ENCODE peak calls at places on chromosomes 4 and X, in six cellular contexts. Y, Z, A, Q, N and G are unnamed samples.

GRCh38 chr4:94665500-94666398 is 92.0 kb upstream of the BMPR1B start:
- DNase-seq in Z (no peak), Q (no peak), N (no peak), Y (no peak), A (no peak), G (no peak)

GRCh38 chr4:4521069-4521468 is 20.8 kb downstream of the STX18 start:
- DNase-seq in A (no peak), Q (no peak), Y (no peak), N (no peak), Z (no peak), G (no peak)

GRCh38 chr4:76772498-76773106 is 125.3 kb downstream of the SOWAHB start:
- DNase-seq in N (no peak), A (peak; percentile 52), Y (no peak), Q (no peak), Z (no peak), G (no peak)

GRCh38 chr4:5866841-5867782 is 25.8 kb downstream of the CRMP1 start:
- DNase-seq in Z (no peak), Q (no peak), Y (no peak), N (no peak), A (no peak), G (no peak)

GRCh38 chrX:140343226-140343873 is 161.5 kb downstream of the SOX3 start:
- DNase-seq in Y (no peak), Q (no peak), A (no peak), N (no peak), Z (no peak), G (no peak)

GRCh38 chr4:190019023-190019858 is 7.8 kb downstream of the FRG2 start:
- DNase-seq in Q (peak; percentile 26), N (no peak), A (no peak), Y (no peak), Z (no peak), G (no peak)

GRCh38 chrX:150935466-150935865 is 37.0 kb upstream of the CD99L2 start:
- DNase-seq in Z (peak; percentile 45), A (peak; percentile 47), N (no peak), Y (no peak), Q (no peak), G (no peak)

GRCh38 chr4:7638463-7638862 is 203.7 kb upstream of the PSAPL1 start:
- DNase-seq in Q (no peak), A (no peak), N (no peak), Y (no peak), Z (no peak), G (no peak)

GRCh38 chr4:24657768-24658617 is 73.6 kb upstream of the DHX15 start:
- DNase-seq in Y (no peak), Z (no peak), A (no peak), N (no peak), Q (peak; percentile 55), G (peak; percentile 82)

GRCh38 chr4:26157541-26157940 is 163.3 kb upstream of the RBPJ start:
- DNase-seq in Y (no peak), A (no peak), Z (no peak), Q (no peak), N (no peak), G (no peak)

GRCh38 chr4:100796333-100796732 is 278.5 kb upstream of the EMCN start:
- DNase-seq in N (no peak), Z (peak; percentile 84), A (no peak), Y (no peak), Q (no peak), G (no peak)

GRCh38 chrX:65451663-65452062 is 82.9 kb downstream of the LAS1L start:
- DNase-seq in Y (peak; percentile 5), A (no peak), N (no peak), Q (no peak), Z (no peak), G (no peak)

GRCh38 chr4:140718240-140718639 is 37.9 kb downstream of the TBC1D9 start:
- DNase-seq in A (peak; percentile 43), N (no peak), Z (no peak), Y (no peak), Q (no peak), G (no peak)

GRCh38 chr4:152398060-152398459 is 137.8 kb downstream of the FBXW7 start:
- DNase-seq in Z (peak; percentile 13), N (no peak), A (no peak), Q (no peak), Y (peak; percentile 3), G (no peak)

GRCh38 chrX:75156537-75156945 is 458 bp upstream of the ABCB7 start:
- DNase-seq in A (peak; percentile 13), Z (peak; percentile 1), Q (no peak), Y (peak; percentile 3), N (no peak), G (no peak)

GRCh38 chrX:39497717-39498265 is 600.0 kb downstream of the BCOR start:
- DNase-seq in Q (no peak), Z (peak; percentile 3), Y (no peak), N (no peak), A (no peak), G (no peak)

GRCh38 chrX:110678591-110678990 is 117.0 kb downstream of the CHRDL1 start:
- DNase-seq in Y (no peak), A (no peak), N (no peak), Z (no peak), Q (no peak), G (no peak)

GRCh38 chr4:122052714-122053113 is 99.4 kb upstream of the BLTP1 start:
- DNase-seq in N (no peak), Y (no peak), A (no peak), Q (no peak), Z (no peak), G (no peak)

GRCh38 chr4:5048721-5049120 is 2.6 kb upstream of the STK32B start:
- DNase-seq in N (no peak), A (no peak), Q (no peak), Y (no peak), Z (no peak), G (no peak)

GRCh38 chr4:189049682-189050081 is 891.0 kb upstream of the FRG1 start:
- DNase-seq in Q (no peak), N (no peak), A (no peak), Z (no peak), Y (no peak), G (no peak)

GRCh38 chr4:98358630-98359248 is 97.6 kb downstream of the RAP1GDS1 start:
- DNase-seq in Z (no peak), Q (no peak), Y (no peak), N (no peak), A (no peak), G (no peak)

GRCh38 chr4:72152731-72153130 is 120.9 kb downstream of the NPFFR2 start:
- DNase-seq in Y (no peak), Z (no peak), N (no peak), Q (no peak), A (no peak), G (no peak)

GRCh38 chr4:2937146-2937857 is 25.9 kb downstream of the NOP14 start:
- DNase-seq in A (no peak), Y (no peak), N (no peak), Z (no peak), Q (no peak), G (peak; percentile 51)